ENCODE peak calls at places on chromosomes 11 and 22, in seven cellular contexts. Y is nephron progenitor cell; O is HCT116; L is GM20000; R is CD4-positive, alpha-beta T cell; A is NB4; P is fibroblast of mammary gland. V is an unnamed sample.

GRCh38 chr22:42064629-42065028 is 6.0 kb downstream of the NAGA start:
- DNase-seq in Y (no peak), O (no peak), L (no peak), R (no peak), A (no peak), P (no peak), V (no peak)

GRCh38 chr11:27385245-27385644 is 22.2 kb upstream of the CCDC34 start:
- DNase-seq in Y (no peak), O (no peak), L (no peak), R (no peak), A (no peak), P (peak), V (no peak)

GRCh38 chr11:46272816-46273427 is 4.5 kb upstream of the CREB3L1 start:
- DNase-seq in Y (no peak), O (no peak), L (no peak), R (no peak), A (peak), P (peak), V (no peak)

GRCh38 chr11:64090811-64091516 is 55.2 kb downstream of the FLRT1 start:
- DNase-seq in Y (no peak), O (no peak), L (no peak), R (no peak), A (peak), P (peak), V (no peak)

GRCh38 chr11:7501251-7501650 is 12.5 kb upstream of the PPFIBP2 start:
- DNase-seq in Y (no peak), O (no peak), L (no peak), R (no peak), A (no peak), P (no peak), V (no peak)

GRCh38 chr11:74677131-74677530 is 54.1 kb downstream of the CHRDL2 start:
- DNase-seq in Y (no peak), O (no peak), L (peak), R (no peak), A (no peak), P (peak), V (peak)

GRCh38 chr22:50621948-50622722 is 5.8 kb downstream of the ARSA start:
- DNase-seq in Y (no peak), O (no peak), L (peak), R (peak), A (peak), P (no peak), V (no peak)

GRCh38 chr22:45180280-45180679 is 16.6 kb downstream of the NUP50 start:
- DNase-seq in Y (no peak), O (no peak), L (no peak), R (no peak), A (peak), P (no peak), V (no peak)

GRCh38 chr11:120431633-120432032 is 79.9 kb upstream of the GRIK4 start:
- DNase-seq in Y (no peak), O (peak), L (no peak), R (no peak), A (peak), P (peak), V (no peak)

GRCh38 chr11:46559815-46560214 is 34.0 kb downstream of the AMBRA1 start:
- DNase-seq in Y (no peak), O (no peak), L (no peak), R (no peak), A (no peak), P (no peak), V (no peak)

GRCh38 chr11:130121430-130121978 is 38.1 kb upstream of the ST14 start:
- DNase-seq in Y (no peak), O (peak), L (no peak), R (no peak), A (no peak), P (peak), V (no peak)

GRCh38 chr11:81497202-81497804 is 1236.4 kb downstream of the FAM181B start:
- DNase-seq in Y (peak), O (peak), L (peak), R (no peak), A (peak), P (peak), V (no peak)

GRCh38 chr11:12581923-12582322 is 92.3 kb upstream of the TEAD1 start:
- DNase-seq in Y (no peak), O (peak), L (no peak), R (no peak), A (no peak), P (peak), V (no peak)

GRCh38 chr11:64851831-64852337 is 7.4 kb upstream of the CDC42BPG start:
- DNase-seq in Y (no peak), O (no peak), L (peak), R (no peak), A (no peak), P (no peak), V (no peak)

GRCh38 chr11:121241300-121242176 is 51.0 kb upstream of the SC5D start:
- DNase-seq in Y (peak), O (no peak), L (no peak), R (no peak), A (no peak), P (no peak), V (no peak)

DNA sequence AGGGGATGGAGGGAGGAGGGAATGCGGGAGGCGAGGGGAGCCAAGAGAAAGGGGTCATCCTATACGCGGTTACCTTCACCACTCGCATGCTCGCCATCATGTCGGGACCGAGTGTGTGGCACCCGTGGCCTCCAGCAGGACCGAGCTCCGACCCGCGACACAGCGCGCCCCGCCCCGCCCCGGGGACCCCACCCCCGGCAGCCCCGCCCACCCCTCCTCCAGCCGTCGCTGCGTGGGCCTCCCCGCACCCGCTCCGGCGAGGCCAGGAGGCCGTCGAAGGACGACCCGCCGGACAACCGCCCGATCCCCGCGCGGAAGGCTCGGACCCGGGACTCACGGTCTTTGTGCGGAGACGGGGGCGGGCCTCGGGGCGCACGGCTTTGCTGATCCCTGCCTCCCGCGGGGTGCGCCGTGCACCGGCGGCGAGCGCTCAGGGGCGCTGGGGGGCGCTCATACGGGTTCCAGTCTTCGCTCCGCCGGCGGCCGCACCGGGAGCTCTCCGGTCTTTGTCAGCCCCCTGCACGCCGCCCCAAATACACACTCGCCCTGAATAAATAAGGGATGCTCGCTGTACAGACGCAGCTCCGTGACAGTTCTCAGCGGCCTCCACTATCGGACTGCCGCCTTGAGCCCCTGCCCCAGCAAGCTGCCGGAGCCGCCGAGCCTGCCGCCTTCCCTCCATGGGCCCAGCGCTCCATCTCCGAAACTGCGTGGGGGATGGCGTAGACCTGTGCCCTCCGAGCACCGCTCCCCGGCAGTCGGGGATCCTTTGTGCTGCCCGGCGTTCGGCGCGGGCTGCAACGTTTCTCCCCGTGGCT is at the start of gene UBE2L6:
- DNase-seq in Y (peak), O (no peak), L (peak), R (peak), A (peak), P (peak), V (peak)
- TF ChIP-seq CTCF in Y (no peak), O (no peak), L (peak), R (no peak), A (peak), P (no peak), V (peak)

GRCh38 chr11:2122907-2123627 is 16.1 kb downstream of the IGF2 start:
- DNase-seq in Y (no peak), O (no peak), L (no peak), R (no peak), A (no peak), P (no peak), V (no peak)
- TF ChIP-seq CTCF in Y (no peak), O (peak), L (no peak), R (no peak), A (no peak), P (no peak), V (no peak)

GRCh38 chr22:30752771-30753170 is 58.1 kb downstream of the OSBP2 start:
- DNase-seq in Y (no peak), O (no peak), L (no peak), R (no peak), A (no peak), P (no peak), V (no peak)

GRCh38 chr22:30753701-30754100 is 59.0 kb downstream of the OSBP2 start:
- DNase-seq in Y (no peak), O (no peak), L (no peak), R (no peak), A (no peak), P (no peak), V (no peak)

GRCh38 chr22:30754521-30754920 is 59.8 kb downstream of the OSBP2 start:
- DNase-seq in Y (no peak), O (no peak), L (no peak), R (no peak), A (no peak), P (no peak), V (no peak)

GRCh38 chr22:30754971-30755759 is 60.5 kb downstream of the OSBP2 start:
- DNase-seq in Y (peak), O (peak), L (peak), R (peak), A (peak), P (peak), V (no peak)

DNA sequence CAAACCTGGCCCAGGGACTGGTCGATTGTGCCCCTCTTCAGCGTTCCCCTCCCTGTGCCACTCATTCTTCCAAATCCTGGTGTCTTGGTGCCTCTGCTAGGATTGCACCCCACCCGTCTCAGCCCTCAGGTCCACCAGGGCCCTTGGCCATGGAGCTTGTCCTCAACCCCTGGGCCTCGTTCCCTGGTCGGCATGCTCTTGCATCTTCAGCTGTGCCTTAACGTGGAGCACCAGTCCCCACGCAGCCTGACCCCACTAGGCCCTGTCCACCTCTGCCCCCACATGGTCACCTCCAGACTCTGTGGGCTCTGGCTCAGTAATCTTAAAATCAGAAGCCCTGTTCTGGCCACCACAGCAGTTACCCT is 61.1 kb downstream of the OSBP2 start:
- DNase-seq in Y (no peak), O (no peak), L (no peak), R (no peak), A (no peak), P (no peak), V (no peak)
- TF ChIP-seq CTCF in Y (no peak), O (no peak), L (no peak), R (no peak), A (no peak), P (no peak), V (no peak)

DNA sequence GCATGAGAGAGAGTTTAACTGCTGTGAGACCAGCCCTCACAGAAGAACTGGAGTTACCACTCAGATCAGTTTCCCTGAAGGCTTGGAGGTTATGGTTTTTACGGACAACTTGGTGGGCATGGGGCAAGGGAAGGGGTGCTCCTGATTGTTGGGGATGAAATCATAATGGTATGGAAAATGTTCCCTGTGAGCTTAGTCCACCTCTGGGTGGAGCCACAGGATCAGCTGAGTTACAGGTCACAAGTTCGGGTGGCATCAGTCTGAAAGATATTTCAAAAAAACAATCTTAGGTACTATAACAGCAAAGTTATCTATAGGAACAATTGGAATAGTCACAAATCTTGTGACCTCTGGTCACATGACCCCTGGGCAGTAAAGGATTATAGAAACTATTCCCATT is 162.9 kb downstream of the DLG2 start:
- DNase-seq in Y (no peak), O (no peak), L (no peak), R (no peak), A (peak), P (no peak), V (no peak)
- TF ChIP-seq CTCF in Y (no peak), O (no peak), L (no peak), R (no peak), A (no peak), P (no peak), V (no peak)

GRCh38 chr22:48049116-48049515 is 1286.7 kb downstream of the TBC1D22A start:
- DNase-seq in Y (no peak), O (no peak), L (no peak), R (no peak), A (no peak), P (no peak), V (no peak)

GRCh38 chr22:48045369-48045768 is 1282.9 kb downstream of the TBC1D22A start:
- DNase-seq in Y (no peak), O (no peak), L (peak), R (no peak), A (no peak), P (no peak), V (no peak)

GRCh38 chr22:48047722-48048500 is 1285.5 kb downstream of the TBC1D22A start:
- DNase-seq in Y (no peak), O (no peak), L (no peak), R (no peak), A (no peak), P (no peak), V (no peak)

GRCh38 chr22:48042621-48043395 is 1280.4 kb downstream of the TBC1D22A start:
- DNase-seq in Y (no peak), O (no peak), L (no peak), R (no peak), A (no peak), P (no peak), V (no peak)

DNA sequence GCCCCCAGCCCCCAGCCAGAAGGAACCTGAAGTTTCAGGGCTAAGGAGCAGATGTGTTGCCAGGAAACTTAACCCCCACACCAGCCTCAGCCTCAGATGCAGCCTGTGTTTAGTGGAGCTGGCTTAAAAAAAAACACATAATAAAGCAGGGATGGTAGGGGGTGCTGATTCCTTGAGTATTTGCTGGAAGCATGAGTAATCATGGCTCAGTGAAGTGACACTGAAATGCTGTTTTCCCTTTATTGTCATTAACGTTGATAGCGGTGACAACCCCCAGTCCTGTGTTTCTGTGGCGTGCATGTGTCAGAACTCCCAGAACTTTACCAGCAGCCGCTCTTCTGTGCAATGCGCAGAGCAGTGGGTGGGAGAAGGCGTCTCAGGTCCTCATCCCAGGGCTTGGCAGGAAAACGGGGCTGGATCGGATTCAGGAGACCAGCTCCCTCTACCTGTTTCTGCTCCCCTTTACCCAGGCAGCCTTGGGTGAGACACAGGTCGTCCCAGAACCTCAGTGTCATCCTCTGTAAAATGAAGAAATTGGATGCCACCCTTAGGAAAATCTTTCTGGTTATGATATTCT is 1282.1 kb downstream of the TBC1D22A start:
- DNase-seq in Y (no peak), O (no peak), L (no peak), R (no peak), A (no peak), P (no peak), V (no peak)
- TF ChIP-seq CTCF in Y (no peak), O (no peak), L (no peak), R (no peak), A (no peak), P (no peak), V (no peak)

GRCh38 chr11:16136792-16137395 is 219.5 kb downstream of the SOX6 start:
- DNase-seq in Y (no peak), O (no peak), L (no peak), R (no peak), A (no peak), P (no peak), V (no peak)
- TF ChIP-seq CTCF in Y (no peak), O (no peak), L (no peak), R (no peak), A (no peak), P (no peak), V (no peak)

V was measured in natural killer cell.